ENCODE peak calls at places on chromosomes 12 and 14, in eight cellular contexts. M, I, Q, K, Y, A, D and P are unnamed samples.

GRCh38 chr14:20848316-20848954 is 42.8 kb upstream of the RNASE3 start:
- DNase-seq in K (peak; percentile 23), A (no peak), I (peak; percentile 71), Q (no peak), Y (no peak), D (peak; percentile 49), M (no peak), P (no peak)

GRCh38 chr14:61475316-61475715 is 153.9 kb downstream of the PRKCH start:
- DNase-seq in M (no peak), Q (peak; percentile 62), D (peak; percentile 80), A (peak; percentile 78), K (peak; percentile 73), I (peak; percentile 82), Y (no peak), P (no peak)

GRCh38 chr12:120216742-120217595 is 16.1 kb upstream of the RPLP0 start:
- DNase-seq in Y (no peak), I (no peak), D (no peak), A (no peak), M (no peak), K (no peak), Q (no peak), P (no peak)

GRCh38 chr12:39777465-39777864 is 157.9 kb upstream of the ABCD2 start:
- DNase-seq in A (no peak), Y (no peak), I (no peak), K (no peak), Q (no peak), M (no peak), D (no peak), P (no peak)

GRCh38 chr12:30962047-30962446 is 35.5 kb downstream of the TSPAN11 start:
- DNase-seq in D (no peak), A (no peak), M (no peak), K (no peak), Q (no peak), Y (no peak), I (no peak), P (no peak)

GRCh38 chr12:69484428-69484827 is 14.2 kb downstream of the FRS2 start:
- DNase-seq in M (no peak), Q (peak; percentile 22), K (no peak), I (no peak), Y (no peak), D (no peak), A (peak; percentile 26), P (no peak)

GRCh38 chr14:58662759-58663158 is 25.0 kb downstream of the DACT1 start:
- DNase-seq in Q (no peak), K (no peak), Y (no peak), D (no peak), A (no peak), M (no peak), I (no peak), P (no peak)

GRCh38 chr12:49225551-49226166 is 36.8 kb upstream of the TUBA1A start:
- DNase-seq in I (no peak), M (no peak), D (no peak), Q (no peak), A (peak; percentile 30), Y (no peak), K (no peak), P (no peak)

GRCh38 chr14:23618415-23618988 is 17.7 kb upstream of the DHRS2 start:
- DNase-seq in I (no peak), D (no peak), Q (no peak), K (no peak), Y (no peak), A (no peak), M (no peak), P (no peak)

GRCh38 chr12:111406474-111407370 is 999 bp downstream of the SH2B3 start:
- DNase-seq in M (peak; percentile 61), I (no peak), Y (peak; percentile 76), A (peak; percentile 64), D (no peak), Q (no peak), K (no peak), P (peak; percentile 62)

GRCh38 chr14:104355101-104355691 is 216.8 kb downstream of the KIF26A start:
- DNase-seq in M (no peak), D (no peak), Q (no peak), K (no peak), A (no peak), I (no peak), Y (no peak), P (peak; percentile 22)

GRCh38 chr12:106120578-106121105 is 18.1 kb downstream of the NUAK1 start:
- DNase-seq in M (no peak), Y (no peak), I (no peak), K (no peak), D (no peak), A (no peak), Q (no peak), P (no peak)

GRCh38 chr14:61568572-61569011 is 126.7 kb upstream of the HIF1A start:
- DNase-seq in I (peak; percentile 57), Q (peak; percentile 65), Y (peak; percentile 73), K (no peak), D (no peak), A (no peak), M (peak; percentile 60), P (peak; percentile 80)

GRCh38 chr12:16603916-16604575 is 1.9 kb downstream of the LMO3 start:
- DNase-seq in Y (no peak), K (no peak), M (no peak), Q (no peak), I (no peak), A (no peak), D (no peak), P (no peak)

GRCh38 chr12:62250671-62251608 is 9.3 kb upstream of the USP15 start:
- DNase-seq in D (no peak), Q (no peak), M (no peak), I (peak; percentile 74), Y (no peak), A (peak; percentile 93), K (peak; percentile 11), P (no peak)

GRCh38 chr14:81172881-81173280 is 47.9 kb downstream of the GTF2A1 start:
- DNase-seq in K (no peak), M (no peak), A (no peak), D (no peak), Y (no peak), Q (no peak), I (no peak), P (no peak)

GRCh38 chr12:65540140-65540539 is 261.7 kb downstream of the MSRB3 start:
- DNase-seq in M (no peak), D (no peak), I (no peak), Q (no peak), Y (no peak), A (no peak), K (no peak), P (no peak)

GRCh38 chr14:35696575-35696974 is 112.5 kb downstream of the RALGAPA1 start:
- DNase-seq in A (no peak), D (no peak), Y (no peak), M (no peak), K (no peak), I (no peak), Q (peak; percentile 53), P (no peak)

GRCh38 chr12:19783547-19784444 is 344.5 kb downstream of the AEBP2 start:
- DNase-seq in I (no peak), Y (no peak), M (no peak), Q (no peak), A (no peak), D (no peak), K (no peak), P (no peak)

GRCh38 chr14:55107766-55108554 is 21.1 kb upstream of the LGALS3 start:
- DNase-seq in D (no peak), M (peak; percentile 18), Q (no peak), Y (peak; percentile 58), I (peak; percentile 92), K (peak; percentile 94), A (peak; percentile 67), P (no peak)

GRCh38 chr12:46370380-46370734 is 2.2 kb downstream of the SLC38A2 start:
- DNase-seq in K (no peak), M (no peak), Y (no peak), I (no peak), A (peak; percentile 27), D (no peak), Q (no peak), P (no peak)

GRCh38 chr12:14892726-14893442 is 7.2 kb upstream of the MGP start:
- DNase-seq in K (peak; percentile 53), I (no peak), M (no peak), A (peak; percentile 18), D (no peak), Q (no peak), Y (no peak), P (no peak)

GRCh38 chr14:51004801-51005526 is 60.7 kb upstream of the PYGL start:
- DNase-seq in I (peak; percentile 59), Q (no peak), M (no peak), K (peak; percentile 42), Y (no peak), D (peak; percentile 49), A (no peak), P (no peak)

GRCh38 chr14:59268858-59269257 is 80.4 kb downstream of the DAAM1 start:
- DNase-seq in M (no peak), Y (no peak), Q (no peak), I (no peak), A (no peak), K (no peak), D (no peak), P (no peak)

GRCh38 chr14:69858801-69859200 is 20.4 kb upstream of the SMOC1 start:
- DNase-seq in D (no peak), K (no peak), Y (no peak), I (no peak), M (no peak), A (no peak), Q (no peak), P (no peak)

GRCh38 chr12:117020536-117021220 is 78.5 kb downstream of the TESC start:
- DNase-seq in K (no peak), M (no peak), A (no peak), Y (no peak), D (no peak), Q (no peak), I (no peak), P (no peak)

GRCh38 chr12:58905422-58905821 is 14.9 kb downstream of the LRIG3 start:
- DNase-seq in D (no peak), M (no peak), Y (no peak), A (no peak), K (no peak), I (no peak), Q (no peak), P (no peak)

GRCh38 chr14:96634481-96634880 is 132.3 kb downstream of the PAPOLA start:
- DNase-seq in K (no peak), I (no peak), Q (no peak), M (no peak), D (no peak), A (no peak), Y (no peak), P (no peak)

GRCh38 chr12:96901175-96901574 is 5.9 kb upstream of the NEDD1 start:
- DNase-seq in D (no peak), I (no peak), A (no peak), Y (no peak), M (no peak), K (no peak), Q (no peak), P (no peak)

GRCh38 chr12:116278667-116279066 is 1.2 kb upstream of the MED13L start:
- DNase-seq in M (no peak), A (no peak), Q (no peak), I (no peak), D (no peak), K (no peak), Y (no peak), P (no peak)

GRCh38 chr12:75981247-75981646 is 50.3 kb downstream of the PHLDA1 start:
- DNase-seq in A (no peak), K (no peak), Q (no peak), I (no peak), Y (no peak), M (no peak), D (no peak), P (no peak)

GRCh38 chr14:102020058-102020971 is 55.9 kb downstream of the DYNC1H1 start:
- DNase-seq in A (no peak), Q (peak; percentile 98), Y (peak; percentile 60), M (peak; percentile 10), I (no peak), K (no peak), D (no peak), P (peak; percentile 61)

GRCh38 chr12:131242741-131243496 is 289.2 kb downstream of the ADGRD1 start:
- DNase-seq in K (no peak), D (peak; percentile 69), A (peak; percentile 44), Q (peak; percentile 66), M (no peak), I (no peak), Y (no peak), P (no peak)

GRCh38 chr12:63918788-63919300 is 74.3 kb downstream of the SRGAP1 start:
- DNase-seq in D (peak; percentile 97), A (no peak), K (peak; percentile 95), M (no peak), I (peak; percentile 90), Y (no peak), Q (no peak), P (no peak)